ENCODE peak calls at places on chromosomes 16 and 17, in five cellular contexts. One of them, this sample, is unnamed.

GRCh38 chr17:67629963-67630320 is 87.8 kb upstream of the NOL11 start:
- DNase-seq in hypothalamus: no peak
- DNase-seq in T-helper 1 cell: no peak
- DNase-seq in stimulated activated effector memory CD8-positive, alpha-beta T cell treated with anti-CD3 and anti-CD28 coated beads, Interleukin-12 subunit alpha, Interleukin-12 subunit beta, amount 100 ng/mL, for 72 hours: no peak
- DNase-seq in NCI-H748 treated with DMSO at 0.1 percent for 48 hours: no peak
- DNase-seq in this sample: peak

GRCh38 chr16:85601730-85602401 is 11.3 kb upstream of the GSE1 start:
- DNase-seq in T-helper 1 cell: no peak
- DNase-seq in NCI-H748 treated with DMSO at 0.1 percent for 48 hours: no peak
- DNase-seq in stimulated activated effector memory CD8-positive, alpha-beta T cell treated with anti-CD3 and anti-CD28 coated beads, Interleukin-12 subunit alpha, Interleukin-12 subunit beta, amount 100 ng/mL, for 72 hours: no peak
- DNase-seq in hypothalamus: peak
- DNase-seq in this sample: no peak

GRCh38 chr17:1908699-1909309 is 79.0 kb downstream of the RPA1 start:
- DNase-seq in NCI-H748 treated with DMSO at 0.1 percent for 48 hours: peak
- DNase-seq in T-helper 1 cell: no peak
- DNase-seq in stimulated activated effector memory CD8-positive, alpha-beta T cell treated with anti-CD3 and anti-CD28 coated beads, Interleukin-12 subunit alpha, Interleukin-12 subunit beta, amount 100 ng/mL, for 72 hours: no peak
- DNase-seq in hypothalamus: peak
- DNase-seq in this sample: no peak

GRCh38 chr17:78082988-78083387 is 45.6 kb downstream of the TMC6 start:
- DNase-seq in NCI-H748 treated with DMSO at 0.1 percent for 48 hours: peak
- DNase-seq in stimulated activated effector memory CD8-positive, alpha-beta T cell treated with anti-CD3 and anti-CD28 coated beads, Interleukin-12 subunit alpha, Interleukin-12 subunit beta, amount 100 ng/mL, for 72 hours: no peak
- DNase-seq in T-helper 1 cell: no peak
- DNase-seq in hypothalamus: no peak
- DNase-seq in this sample: no peak

GRCh38 chr17:75481194-75482059 is 25.0 kb downstream of the TMEM94 start:
- DNase-seq in stimulated activated effector memory CD8-positive, alpha-beta T cell treated with anti-CD3 and anti-CD28 coated beads, Interleukin-12 subunit alpha, Interleukin-12 subunit beta, amount 100 ng/mL, for 72 hours: no peak
- DNase-seq in hypothalamus: no peak
- DNase-seq in NCI-H748 treated with DMSO at 0.1 percent for 48 hours: no peak
- DNase-seq in T-helper 1 cell: no peak
- DNase-seq in this sample: no peak

GRCh38 chr17:78597923-78598545 is 20.8 kb upstream of the DNAH17 start:
- DNase-seq in T-helper 1 cell: no peak
- DNase-seq in hypothalamus: no peak
- DNase-seq in NCI-H748 treated with DMSO at 0.1 percent for 48 hours: no peak
- DNase-seq in stimulated activated effector memory CD8-positive, alpha-beta T cell treated with anti-CD3 and anti-CD28 coated beads, Interleukin-12 subunit alpha, Interleukin-12 subunit beta, amount 100 ng/mL, for 72 hours: no peak
- DNase-seq in this sample: no peak

GRCh38 chr17:72878975-72879660 is 213.4 kb downstream of the SLC39A11 start:
- DNase-seq in T-helper 1 cell: no peak
- DNase-seq in stimulated activated effector memory CD8-positive, alpha-beta T cell treated with anti-CD3 and anti-CD28 coated beads, Interleukin-12 subunit alpha, Interleukin-12 subunit beta, amount 100 ng/mL, for 72 hours: no peak
- DNase-seq in NCI-H748 treated with DMSO at 0.1 percent for 48 hours: no peak
- DNase-seq in hypothalamus: no peak
- DNase-seq in this sample: no peak

GRCh38 chr17:10843806-10844205 is 5.9 kb upstream of the PIRT start:
- DNase-seq in NCI-H748 treated with DMSO at 0.1 percent for 48 hours: no peak
- DNase-seq in hypothalamus: no peak
- DNase-seq in stimulated activated effector memory CD8-positive, alpha-beta T cell treated with anti-CD3 and anti-CD28 coated beads, Interleukin-12 subunit alpha, Interleukin-12 subunit beta, amount 100 ng/mL, for 72 hours: no peak
- DNase-seq in T-helper 1 cell: no peak
- DNase-seq in this sample: no peak

GRCh38 chr17:66625321-66625767 is 209.6 kb upstream of the CACNG5 start:
- DNase-seq in T-helper 1 cell: no peak
- DNase-seq in NCI-H748 treated with DMSO at 0.1 percent for 48 hours: peak
- DNase-seq in stimulated activated effector memory CD8-positive, alpha-beta T cell treated with anti-CD3 and anti-CD28 coated beads, Interleukin-12 subunit alpha, Interleukin-12 subunit beta, amount 100 ng/mL, for 72 hours: no peak
- DNase-seq in hypothalamus: no peak
- DNase-seq in this sample: no peak

GRCh38 chr17:66540131-66540781 is 237.8 kb downstream of the PRKCA start:
- DNase-seq in NCI-H748 treated with DMSO at 0.1 percent for 48 hours: no peak
- DNase-seq in stimulated activated effector memory CD8-positive, alpha-beta T cell treated with anti-CD3 and anti-CD28 coated beads, Interleukin-12 subunit alpha, Interleukin-12 subunit beta, amount 100 ng/mL, for 72 hours: no peak
- DNase-seq in T-helper 1 cell: no peak
- DNase-seq in hypothalamus: peak
- DNase-seq in this sample: no peak

GRCh38 chr17:68200689-68201424 is 47.0 kb upstream of the AMZ2 start:
- DNase-seq in NCI-H748 treated with DMSO at 0.1 percent for 48 hours: peak
- DNase-seq in hypothalamus: peak
- DNase-seq in T-helper 1 cell: peak
- DNase-seq in stimulated activated effector memory CD8-positive, alpha-beta T cell treated with anti-CD3 and anti-CD28 coated beads, Interleukin-12 subunit alpha, Interleukin-12 subunit beta, amount 100 ng/mL, for 72 hours: peak
- DNase-seq in this sample: peak

GRCh38 chr17:78133971-78134898 is 3.7 kb downstream of the TMC8 start:
- DNase-seq in NCI-H748 treated with DMSO at 0.1 percent for 48 hours: peak
- DNase-seq in stimulated activated effector memory CD8-positive, alpha-beta T cell treated with anti-CD3 and anti-CD28 coated beads, Interleukin-12 subunit alpha, Interleukin-12 subunit beta, amount 100 ng/mL, for 72 hours: peak
- DNase-seq in hypothalamus: no peak
- DNase-seq in T-helper 1 cell: peak
- DNase-seq in this sample: no peak

GRCh38 chr17:71180801-71181385 is 939.9 kb upstream of the SOX9 start:
- DNase-seq in stimulated activated effector memory CD8-positive, alpha-beta T cell treated with anti-CD3 and anti-CD28 coated beads, Interleukin-12 subunit alpha, Interleukin-12 subunit beta, amount 100 ng/mL, for 72 hours: no peak
- DNase-seq in T-helper 1 cell: no peak
- DNase-seq in NCI-H748 treated with DMSO at 0.1 percent for 48 hours: peak
- DNase-seq in hypothalamus: no peak
- DNase-seq in this sample: peak

GRCh38 chr17:56595831-56596740 is 2.6 kb downstream of the NOG start:
- DNase-seq in stimulated activated effector memory CD8-positive, alpha-beta T cell treated with anti-CD3 and anti-CD28 coated beads, Interleukin-12 subunit alpha, Interleukin-12 subunit beta, amount 100 ng/mL, for 72 hours: no peak
- DNase-seq in T-helper 1 cell: no peak
- DNase-seq in hypothalamus: no peak
- DNase-seq in NCI-H748 treated with DMSO at 0.1 percent for 48 hours: peak
- DNase-seq in this sample: no peak

GRCh38 chr16:76768948-76769347 is 422.0 kb upstream of the MON1B start:
- DNase-seq in NCI-H748 treated with DMSO at 0.1 percent for 48 hours: no peak
- DNase-seq in stimulated activated effector memory CD8-positive, alpha-beta T cell treated with anti-CD3 and anti-CD28 coated beads, Interleukin-12 subunit alpha, Interleukin-12 subunit beta, amount 100 ng/mL, for 72 hours: no peak
- DNase-seq in T-helper 1 cell: no peak
- DNase-seq in hypothalamus: no peak
- DNase-seq in this sample: no peak

GRCh38 chr17:4195306-4195705 is 52.3 kb downstream of the CYB5D2 start:
- DNase-seq in NCI-H748 treated with DMSO at 0.1 percent for 48 hours: no peak
- DNase-seq in hypothalamus: no peak
- DNase-seq in T-helper 1 cell: no peak
- DNase-seq in stimulated activated effector memory CD8-positive, alpha-beta T cell treated with anti-CD3 and anti-CD28 coated beads, Interleukin-12 subunit alpha, Interleukin-12 subunit beta, amount 100 ng/mL, for 72 hours: no peak
- DNase-seq in this sample: no peak

GRCh38 chr16:3523281-3523680 is 22.5 kb downstream of the CLUAP1 start:
- DNase-seq in T-helper 1 cell: no peak
- DNase-seq in stimulated activated effector memory CD8-positive, alpha-beta T cell treated with anti-CD3 and anti-CD28 coated beads, Interleukin-12 subunit alpha, Interleukin-12 subunit beta, amount 100 ng/mL, for 72 hours: no peak
- DNase-seq in hypothalamus: no peak
- DNase-seq in NCI-H748 treated with DMSO at 0.1 percent for 48 hours: no peak
- DNase-seq in this sample: no peak

GRCh38 chr17:27539152-27539551 is 82.9 kb downstream of the KSR1 start:
- DNase-seq in NCI-H748 treated with DMSO at 0.1 percent for 48 hours: no peak
- DNase-seq in T-helper 1 cell: no peak
- DNase-seq in hypothalamus: no peak
- DNase-seq in stimulated activated effector memory CD8-positive, alpha-beta T cell treated with anti-CD3 and anti-CD28 coated beads, Interleukin-12 subunit alpha, Interleukin-12 subunit beta, amount 100 ng/mL, for 72 hours: no peak
- DNase-seq in this sample: no peak

GRCh38 chr17:60086822-60087591 is 8.3 kb upstream of the HEATR6 start:
- DNase-seq in T-helper 1 cell: no peak
- DNase-seq in stimulated activated effector memory CD8-positive, alpha-beta T cell treated with anti-CD3 and anti-CD28 coated beads, Interleukin-12 subunit alpha, Interleukin-12 subunit beta, amount 100 ng/mL, for 72 hours: no peak
- DNase-seq in hypothalamus: no peak
- DNase-seq in NCI-H748 treated with DMSO at 0.1 percent for 48 hours: no peak
- DNase-seq in this sample: no peak

GRCh38 chr16:83807327-83807709 is 460 bp upstream of the HSBP1 start:
- DNase-seq in NCI-H748 treated with DMSO at 0.1 percent for 48 hours: no peak
- DNase-seq in hypothalamus: no peak
- DNase-seq in stimulated activated effector memory CD8-positive, alpha-beta T cell treated with anti-CD3 and anti-CD28 coated beads, Interleukin-12 subunit alpha, Interleukin-12 subunit beta, amount 100 ng/mL, for 72 hours: no peak
- DNase-seq in T-helper 1 cell: no peak
- DNase-seq in this sample: no peak

GRCh38 chr16:59412275-59412841 is 678.2 kb upstream of the GOT2 start:
- DNase-seq in stimulated activated effector memory CD8-positive, alpha-beta T cell treated with anti-CD3 and anti-CD28 coated beads, Interleukin-12 subunit alpha, Interleukin-12 subunit beta, amount 100 ng/mL, for 72 hours: no peak
- DNase-seq in NCI-H748 treated with DMSO at 0.1 percent for 48 hours: no peak
- DNase-seq in hypothalamus: no peak
- DNase-seq in T-helper 1 cell: no peak
- DNase-seq in this sample: no peak

GRCh38 chr16:80940069-80940856 is 66.4 kb downstream of the CMC2 start:
- DNase-seq in hypothalamus: no peak
- DNase-seq in stimulated activated effector memory CD8-positive, alpha-beta T cell treated with anti-CD3 and anti-CD28 coated beads, Interleukin-12 subunit alpha, Interleukin-12 subunit beta, amount 100 ng/mL, for 72 hours: no peak
- DNase-seq in NCI-H748 treated with DMSO at 0.1 percent for 48 hours: no peak
- DNase-seq in T-helper 1 cell: no peak
- DNase-seq in this sample: no peak

GRCh38 chr17:12522743-12523181 is 142.9 kb upstream of the MYOCD start:
- DNase-seq in T-helper 1 cell: no peak
- DNase-seq in NCI-H748 treated with DMSO at 0.1 percent for 48 hours: no peak
- DNase-seq in hypothalamus: no peak
- DNase-seq in stimulated activated effector memory CD8-positive, alpha-beta T cell treated with anti-CD3 and anti-CD28 coated beads, Interleukin-12 subunit alpha, Interleukin-12 subunit beta, amount 100 ng/mL, for 72 hours: no peak
- DNase-seq in this sample: no peak